ENCODE peak calls at places on chromosomes 3 and 15, in eight cellular contexts. E, B, F, U, D, L, K and V are unnamed samples.

GRCh38 chr3:54837964-54838363 is 89.9 kb downstream of the LRTM1 start:
- DNase-seq in E (peak; percentile 25), B (no peak), F (no peak), U (no peak), D (no peak), L (no peak), K (no peak), V (no peak)

GRCh38 chr3:28240440-28240839 is 979 bp upstream of the CMC1 start:
- DNase-seq in E (no peak), B (no peak), F (peak; percentile 29), U (no peak), D (no peak), L (no peak), K (peak; percentile 49), V (no peak)

GRCh38 chr3:109154989-109155388 is 18.5 kb downstream of the C3orf85 start:
- DNase-seq in E (peak; percentile 73), B (no peak), F (no peak), U (no peak), D (no peak), L (no peak), K (no peak), V (no peak)

GRCh38 chr15:29613951-29614382 is 208.3 kb downstream of the TJP1 start:
- DNase-seq in E (no peak), B (no peak), F (no peak), U (no peak), D (no peak), L (no peak), K (peak; percentile 63), V (no peak)

GRCh38 chr15:74773731-74774252 is 8.1 kb upstream of the CSK start:
- DNase-seq in E (no peak), B (no peak), F (no peak), U (no peak), D (no peak), L (no peak), K (peak; percentile 80), V (no peak)

GRCh38 chr3:146162561-146162960 is 1.6 kb upstream of the PLOD2 start:
- DNase-seq in E (no peak), B (no peak), F (no peak), U (no peak), D (no peak), L (no peak), K (no peak), V (no peak)

GRCh38 chr3:108319428-108320053 is 23.2 kb downstream of the HHLA2 start:
- DNase-seq in E (no peak), B (no peak), F (no peak), U (no peak), D (no peak), L (no peak), K (no peak), V (no peak)

GRCh38 chr3:38717603-38718240 is 68.2 kb upstream of the SCN5A start:
- DNase-seq in E (no peak), B (no peak), F (no peak), U (no peak), D (peak; percentile 93), L (no peak), K (no peak), V (no peak)

GRCh38 chr3:65939841-65940246 is 98.9 kb downstream of the MAGI1 start:
- DNase-seq in E (no peak), B (no peak), F (no peak), U (no peak), D (no peak), L (no peak), K (no peak), V (no peak)

GRCh38 chr3:6799264-6799915 is 61.5 kb upstream of the GRM7 start:
- DNase-seq in E (peak; percentile 34), B (no peak), F (no peak), U (no peak), D (no peak), L (peak; percentile 42), K (peak; percentile 4), V (no peak)

GRCh38 chr15:65796610-65797012 is 4.5 kb upstream of the DENND4A start:
- DNase-seq in E (peak; percentile 59), B (peak; percentile 28), F (no peak), U (no peak), D (no peak), L (no peak), K (no peak), V (no peak)

GRCh38 chr3:174436367-174436766 is 422.8 kb upstream of the NAALADL2 start:
- DNase-seq in E (no peak), B (no peak), F (no peak), U (no peak), D (no peak), L (no peak), K (peak; percentile 6), V (no peak)

GRCh38 chr3:71309886-71310285 is 273.6 kb downstream of the FOXP1 start:
- DNase-seq in E (no peak), B (no peak), F (no peak), U (no peak), D (no peak), L (no peak), K (no peak), V (no peak)

GRCh38 chr3:122183893-122184590 is 574 bp downstream of the CASR start:
- DNase-seq in E (no peak), B (no peak), F (no peak), U (no peak), D (peak; percentile 69), L (no peak), K (no peak), V (no peak)

GRCh38 chr3:9396301-9396631 is 1.1 kb upstream of the SETD5 start:
- DNase-seq in E (peak; percentile 97), B (peak; percentile 83), F (peak; percentile 58), U (peak; percentile 93), D (no peak), L (no peak), K (peak; percentile 97), V (peak; percentile 89)

GRCh38 chr3:154886437-154886836 is 193.7 kb upstream of the MME start:
- DNase-seq in E (peak; percentile 82), B (peak; percentile 92), F (no peak), U (peak; percentile 99), D (no peak), L (no peak), K (no peak), V (peak; percentile 60)

GRCh38 chr3:194879991-194880939 is 194.6 kb downstream of the FAM43A start:
- DNase-seq in E (no peak), B (no peak), F (no peak), U (no peak), D (no peak), L (no peak), K (no peak), V (no peak)

GRCh38 chr15:51576911-51577500 is 45.6 kb downstream of the DMXL2 start:
- DNase-seq in E (no peak), B (no peak), F (no peak), U (no peak), D (no peak), L (no peak), K (no peak), V (no peak)

GRCh38 chr3:108234387-108234957 is 12.2 kb upstream of the IFT57 start:
- DNase-seq in E (peak; percentile 6), B (no peak), F (no peak), U (no peak), D (peak; percentile 51), L (no peak), K (no peak), V (no peak)